ENCODE peak calls at places on chromosomes 13 and 19, in ten cellular contexts. L is A549, V is brain microvascular endothelial cell, H is cardiac muscle cell, N is mucosa of descending colon, E is foreskin fibroblast, C is AG04449, J is astrocyte of the spinal cord, I is fibroblast of lung, A is PC-3. M is an unnamed sample.

GRCh38 chr13:43805681-43806128 is 18.9 kb upstream of the ENOX1 start:
- DNase-seq in L (peak), V (peak), H (no peak), N (no peak), E (no peak), C (no peak), J (peak), I (no peak), A (peak), M (no peak)

GRCh38 chr19:4910594-4911273 is 1.4 kb downstream of the UHRF1 start:
- DNase-seq in L (peak), V (peak), H (no peak), N (peak), E (peak), C (no peak), J (peak), I (peak), A (peak), M (no peak)

GRCh38 chr13:67119481-67119883 is 110.7 kb downstream of the PCDH9 start:
- DNase-seq in L (peak), V (peak), H (no peak), N (no peak), E (peak), C (peak), J (peak), I (peak), A (peak), M (peak)

GRCh38 chr13:99721606-99722384 is 220.5 kb downstream of the TM9SF2 start:
- DNase-seq in L (no peak), V (peak), H (no peak), N (no peak), E (no peak), C (no peak), J (peak), I (no peak), A (no peak), M (no peak)

GRCh38 chr19:20503536-20503935 is 62.0 kb downstream of the ZNF737 start:
- DNase-seq in L (no peak), V (peak), H (no peak), N (no peak), E (peak), C (peak), J (peak), I (peak), A (peak), M (no peak)

GRCh38 chr13:110012102-110012739 is 225.8 kb upstream of the IRS2 start:
- DNase-seq in L (peak), V (peak), H (no peak), N (no peak), E (peak), C (peak), J (peak), I (peak), A (peak), M (peak)

GRCh38 chr13:49625392-49626137 is 2.7 kb upstream of the ARL11 start:
- DNase-seq in L (peak), V (peak), H (no peak), N (peak), E (peak), C (no peak), J (no peak), I (peak), A (no peak), M (no peak)

GRCh38 chr13:29621401-29621800 is 25.9 kb upstream of the SLC7A1 start:
- DNase-seq in L (no peak), V (peak), H (no peak), N (no peak), E (peak), C (peak), J (peak), I (no peak), A (no peak), M (no peak)

GRCh38 chr13:101109005-101109404 is 307.3 kb downstream of the NALCN start:
- DNase-seq in L (no peak), V (no peak), H (no peak), N (no peak), E (no peak), C (no peak), J (no peak), I (no peak), A (no peak), M (no peak)

GRCh38 chr19:45767410-45767880 is 1.6 kb downstream of the SIX5 start:
- DNase-seq in L (peak), V (peak), H (peak), N (peak), E (peak), C (peak), J (peak), I (peak), A (peak), M (peak)

GRCh38 chr13:39894586-39894985 is 239.1 kb downstream of the COG6 start:
- DNase-seq in L (no peak), V (no peak), H (no peak), N (no peak), E (no peak), C (no peak), J (peak), I (no peak), A (no peak), M (no peak)

GRCh38 chr19:50007170-50007569 is 18.0 kb downstream of the VRK3 start:
- DNase-seq in L (no peak), V (no peak), H (no peak), N (no peak), E (no peak), C (no peak), J (no peak), I (no peak), A (no peak), M (no peak)

GRCh38 chr13:73602295-73602694 is 531.9 kb downstream of the KLF12 start:
- DNase-seq in L (no peak), V (peak), H (no peak), N (no peak), E (no peak), C (no peak), J (peak), I (no peak), A (peak), M (no peak)

GRCh38 chr13:32252812-32253440 is 62.2 kb downstream of the ZAR1L start:
- DNase-seq in L (no peak), V (no peak), H (no peak), N (no peak), E (no peak), C (no peak), J (no peak), I (no peak), A (no peak), M (no peak)

GRCh38 chr19:48560095-48560530 is 8.1 kb downstream of the SULT2B1 start:
- DNase-seq in L (peak), V (no peak), H (no peak), N (no peak), E (no peak), C (no peak), J (no peak), I (no peak), A (no peak), M (no peak)

GRCh38 chr13:98813993-98814392 is 61.5 kb upstream of the SLC15A1 start:
- DNase-seq in L (no peak), V (no peak), H (no peak), N (no peak), E (no peak), C (no peak), J (no peak), I (peak), A (peak), M (no peak)

GRCh38 chr19:23917856-23918255 is 3.2 kb downstream of the ZNF726 start:
- DNase-seq in L (no peak), V (no peak), H (no peak), N (no peak), E (no peak), C (no peak), J (no peak), I (no peak), A (no peak), M (no peak)

GRCh38 chr19:54207908-54208783 is 7.5 kb downstream of the RPS9 start:
- DNase-seq in L (peak), V (peak), H (no peak), N (peak), E (peak), C (no peak), J (peak), I (peak), A (peak), M (no peak)

GRCh38 chr13:114097504-114097892 is 34.9 kb downstream of the RASA3 start:
- DNase-seq in L (no peak), V (no peak), H (no peak), N (no peak), E (no peak), C (no peak), J (no peak), I (no peak), A (no peak), M (no peak)

GRCh38 chr19:39335168-39335567 is 675 bp downstream of the GMFG start:
- DNase-seq in L (no peak), V (no peak), H (no peak), N (no peak), E (no peak), C (no peak), J (no peak), I (no peak), A (no peak), M (no peak)

GRCh38 chr13:26325876-26326275 is 71.9 kb downstream of the CDK8 start:
- DNase-seq in L (no peak), V (no peak), H (no peak), N (no peak), E (no peak), C (no peak), J (no peak), I (no peak), A (peak), M (no peak)

GRCh38 chr13:86945596-86945995 is 725.6 kb upstream of the SLITRK5 start:
- DNase-seq in L (no peak), V (no peak), H (no peak), N (no peak), E (no peak), C (no peak), J (no peak), I (no peak), A (no peak), M (no peak)

GRCh38 chr19:32976223-32976805 is 4.3 kb downstream of the FAAP24 start:
- DNase-seq in L (peak), V (peak), H (peak), N (peak), E (peak), C (no peak), J (peak), I (peak), A (peak), M (peak)

GRCh38 chr19:31548941-31549340 is 199.7 kb upstream of the TSHZ3 start:
- DNase-seq in L (peak), V (peak), H (peak), N (no peak), E (peak), C (no peak), J (peak), I (peak), A (no peak), M (no peak)

GRCh38 chr19:41774515-41774980 is 19.2 kb downstream of the CEACAM6 start:
- DNase-seq in L (peak), V (no peak), H (no peak), N (peak), E (no peak), C (no peak), J (no peak), I (no peak), A (peak), M (no peak)

GRCh38 chr19:45473366-45474190 is 5.8 kb downstream of the FOSB start:
- DNase-seq in L (no peak), V (peak), H (no peak), N (no peak), E (no peak), C (no peak), J (peak), I (no peak), A (no peak), M (no peak)

GRCh38 chr19:51808333-51808986 is 13.5 kb downstream of the FPR3 start:
- DNase-seq in L (peak), V (no peak), H (no peak), N (no peak), E (peak), C (no peak), J (peak), I (peak), A (peak), M (peak)

GRCh38 chr19:39284032-39284431 is 12.2 kb upstream of the IFNL1 start:
- DNase-seq in L (no peak), V (no peak), H (no peak), N (no peak), E (no peak), C (no peak), J (no peak), I (no peak), A (no peak), M (no peak)

DNA sequence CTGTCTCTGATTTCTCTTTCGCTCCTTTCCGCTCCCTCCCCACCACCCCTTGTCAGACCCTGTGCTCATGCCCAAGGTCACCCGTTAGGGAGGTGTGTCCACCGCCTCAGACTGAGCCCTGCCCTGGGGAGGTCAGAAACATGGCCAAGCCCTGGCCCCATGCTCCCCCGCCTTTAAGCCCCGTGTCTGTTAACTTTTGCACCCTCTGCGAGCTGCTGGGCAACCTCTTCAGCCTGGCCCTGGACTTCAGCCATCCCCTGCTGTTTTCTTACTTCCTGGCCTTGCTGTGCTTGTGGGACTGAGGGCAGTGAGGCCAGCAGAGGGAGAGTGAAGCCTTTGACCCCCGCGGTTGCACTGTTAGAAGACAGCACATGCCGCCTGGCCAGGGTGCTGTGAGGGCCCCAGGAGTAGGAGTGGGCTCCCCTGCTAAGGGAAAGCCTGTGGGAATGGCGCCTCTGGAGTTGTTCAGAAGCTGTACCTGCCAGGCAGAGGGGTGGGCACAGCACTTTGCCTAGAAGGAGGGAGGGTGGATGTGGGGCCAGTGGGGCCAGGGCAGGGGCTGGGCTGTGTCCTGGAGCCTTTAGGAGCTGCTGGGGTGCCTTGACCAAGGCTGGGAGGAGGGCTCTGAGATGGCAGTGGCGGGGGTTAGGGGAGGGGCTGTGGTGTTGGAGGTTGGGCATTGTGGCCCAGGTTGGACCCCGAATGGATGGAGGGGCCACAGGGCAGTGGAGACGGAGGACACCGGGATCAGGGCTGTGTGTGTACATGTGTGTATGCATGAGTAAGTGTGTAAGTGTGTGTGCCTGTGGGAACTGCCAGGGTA is 7.9 kb downstream of the UPF1 start:
- DNase-seq in L (no peak), V (no peak), H (no peak), N (no peak), E (no peak), C (no peak), J (no peak), I (peak), A (no peak), M (no peak)
- TF ChIP-seq CTCF in L (no peak), V (no peak), H (no peak), N (no peak), E (no peak), C (no peak), J (no peak), I (no peak), A (no peak), M (no peak)

DNA sequence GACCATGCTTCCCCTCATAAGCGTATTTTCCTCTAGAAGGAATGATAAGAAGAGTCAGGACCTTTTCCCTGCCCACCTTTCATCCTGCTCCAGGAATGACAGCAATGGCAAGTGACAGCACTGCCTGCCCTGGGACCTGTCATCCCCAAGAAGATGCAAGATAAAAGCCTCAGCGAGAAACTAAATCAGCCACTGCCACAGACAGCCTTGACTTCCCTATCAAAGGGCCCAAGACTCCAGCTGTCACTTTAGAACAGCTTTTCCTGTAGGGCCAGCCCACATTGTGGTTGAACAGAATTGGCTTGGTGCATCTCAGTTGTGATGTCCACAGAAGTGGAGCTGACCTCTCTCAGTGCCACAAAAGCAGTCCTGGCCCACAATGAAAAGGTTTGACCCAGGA is 1.1 kb downstream of the RAB8A start:
- DNase-seq in L (no peak), V (no peak), H (peak), N (peak), E (no peak), C (no peak), J (no peak), I (no peak), A (no peak), M (no peak)
- H3K4me3 ChIP-seq in L (peak), V (peak), H (no peak), N (no peak), E (peak), C (peak), J (peak), I (peak), A (peak), M (peak)

GRCh38 chr13:27562457-27562856 is 57.9 kb downstream of the LNX2 start:
- DNase-seq in L (no peak), V (no peak), H (no peak), N (no peak), E (no peak), C (no peak), J (no peak), I (no peak), A (no peak), M (no peak)

GRCh38 chr13:27569405-27569804 is 50.9 kb downstream of the LNX2 start:
- DNase-seq in L (no peak), V (no peak), H (no peak), N (no peak), E (no peak), C (no peak), J (no peak), I (no peak), A (no peak), M (no peak)

GRCh38 chr13:27565818-27566217 is 54.5 kb downstream of the LNX2 start:
- DNase-seq in L (no peak), V (no peak), H (no peak), N (no peak), E (no peak), C (no peak), J (no peak), I (no peak), A (no peak), M (no peak)
- TF ChIP-seq CTCF in L (no peak), V (no peak), H (no peak), N (no peak), E (no peak), C (no peak), J (no peak), I (no peak), A (no peak), M (no peak)

GRCh38 chr13:48074006-48074405 is 20.9 kb downstream of the MED4 start:
- DNase-seq in L (no peak), V (no peak), H (no peak), N (no peak), E (no peak), C (no peak), J (no peak), I (no peak), A (no peak), M (no peak)
- H3K4me3 ChIP-seq in L (no peak), V (no peak), H (no peak), N (no peak), E (no peak), C (no peak), J (no peak), I (no peak), A (no peak), M (no peak)

GRCh38 chr19:2624537-2625091 is 77.9 kb downstream of the GNG7 start:
- DNase-seq in L (no peak), V (no peak), H (peak), N (peak), E (no peak), C (no peak), J (no peak), I (no peak), A (no peak), M (no peak)
- TF ChIP-seq CTCF in L (no peak), V (peak), H (no peak), N (no peak), E (no peak), C (no peak), J (no peak), I (no peak), A (no peak), M (no peak)

M was measured in AG09309.